ENCODE peak calls at places on chromosomes 11 and 22, in nine cellular contexts. U is neural crest cell, J is Calu3, I is RWPE2, Z is endothelial cell, S is GM06990, B is ovary, C is left ventricle myocardium inferior, Q is foreskin fibroblast. V is an unnamed sample.

GRCh38 chr11:91085985-91086384 is 863.1 kb upstream of the CHORDC1 start:
- DNase-seq in U (no peak), J (no peak), I (no peak), Z (no peak), S (no peak), B (no peak), C (no peak), Q (no peak), V (no peak)

GRCh38 chr22:17300926-17301325 is 68.3 kb upstream of the CECR2 start:
- DNase-seq in U (no peak), J (no peak), I (no peak), Z (no peak), S (no peak), B (no peak), C (no peak), Q (no peak), V (no peak)

GRCh38 chr11:15941206-15941770 is 415.1 kb downstream of the SOX6 start:
- DNase-seq in U (peak; percentile 39), J (no peak), I (no peak), Z (peak; percentile 72), S (peak; percentile 40), B (peak; percentile 27), C (peak; percentile 27), Q (peak; percentile 33), V (peak; percentile 44)

GRCh38 chr11:44575288-44575672 is 9.8 kb downstream of the CD82 start:
- DNase-seq in U (no peak), J (no peak), I (peak; percentile 33), Z (no peak), S (no peak), B (peak; percentile 9), C (no peak), Q (peak; percentile 74), V (no peak)

GRCh38 chr11:116182356-116182966 is 590.3 kb downstream of the BUD13 start:
- DNase-seq in U (no peak), J (no peak), I (no peak), Z (no peak), S (no peak), B (no peak), C (no peak), Q (no peak), V (no peak)

GRCh38 chr11:100684101-100685065 is 2.7 kb upstream of the ARHGAP42 start:
- DNase-seq in U (no peak), J (no peak), I (no peak), Z (no peak), S (peak; percentile 6), B (no peak), C (no peak), Q (no peak), V (no peak)

GRCh38 chr11:108551653-108552462 is 41.7 kb downstream of the EXPH5 start:
- DNase-seq in U (no peak), J (peak; percentile 2), I (no peak), Z (no peak), S (no peak), B (no peak), C (no peak), Q (peak; percentile 53), V (no peak)

GRCh38 chr11:119650251-119650650 is 78.7 kb downstream of the NECTIN1 start:
- DNase-seq in U (no peak), J (no peak), I (no peak), Z (no peak), S (no peak), B (no peak), C (no peak), Q (no peak), V (no peak)

GRCh38 chr22:22122348-22123117 is 122.1 kb upstream of the VPREB1 start:
- DNase-seq in U (no peak), J (no peak), I (no peak), Z (no peak), S (no peak), B (no peak), C (no peak), Q (no peak), V (no peak)

GRCh38 chr11:100872951-100873350 is 185.9 kb downstream of the ARHGAP42 start:
- DNase-seq in U (no peak), J (no peak), I (no peak), Z (no peak), S (no peak), B (no peak), C (no peak), Q (no peak), V (no peak)

GRCh38 chr11:12287009-12287373 is 90.4 kb upstream of the PARVA start:
- DNase-seq in U (no peak), J (peak; percentile 63), I (no peak), Z (no peak), S (no peak), B (no peak), C (no peak), Q (peak; percentile 95), V (no peak)

GRCh38 chr11:105719073-105719846 is 109.4 kb downstream of the GRIA4 start:
- DNase-seq in U (no peak), J (peak; percentile 3), I (no peak), Z (no peak), S (no peak), B (no peak), C (no peak), Q (peak; percentile 79), V (no peak)

GRCh38 chr11:129282634-129283033 is 90.5 kb upstream of the ARHGAP32 start:
- DNase-seq in U (no peak), J (no peak), I (no peak), Z (no peak), S (no peak), B (no peak), C (no peak), Q (no peak), V (no peak)

GRCh38 chr11:103491777-103492176 is 382.6 kb downstream of the DYNC2H1 start:
- DNase-seq in U (no peak), J (no peak), I (no peak), Z (no peak), S (no peak), B (no peak), C (no peak), Q (no peak), V (no peak)

GRCh38 chr11:88104408-88104807 is 70.8 kb downstream of the RAB38 start:
- DNase-seq in U (no peak), J (peak; percentile 7), I (no peak), Z (no peak), S (no peak), B (no peak), C (no peak), Q (no peak), V (no peak)

GRCh38 chr22:31096637-31097274 is 10.6 kb downstream of the SELENOM start:
- DNase-seq in U (no peak), J (no peak), I (no peak), Z (no peak), S (no peak), B (no peak), C (no peak), Q (no peak), V (no peak)

GRCh38 chr11:40290031-40290650 is 1169.3 kb downstream of the LRRC4C start:
- DNase-seq in U (no peak), J (no peak), I (no peak), Z (no peak), S (no peak), B (no peak), C (no peak), Q (no peak), V (no peak)
- TF ChIP-seq CTCF in U (no peak), J (no peak), I (no peak), Z (no peak), S (no peak), B (no peak), C (no peak), Q (no peak), V (no peak)

GRCh38 chr11:76669901-76670474 is 559 bp downstream of the LRRC32 start:
- DNase-seq in U (no peak), J (no peak), I (peak; percentile 32), Z (no peak), S (no peak), B (peak; percentile 39), C (no peak), Q (peak; percentile 34), V (no peak)

GRCh38 chr11:76670475-76671235 is at the start of gene LRRC32:
- DNase-seq in U (no peak), J (peak; percentile 24), I (peak; percentile 29), Z (peak; percentile 67), S (peak; percentile 69), B (peak; percentile 75), C (peak; percentile 75), Q (no peak), V (no peak)

GRCh38 chr11:76672431-76673163 is 2.0 kb upstream of the LRRC32 start:
- DNase-seq in U (no peak), J (no peak), I (no peak), Z (no peak), S (peak; percentile 90), B (no peak), C (no peak), Q (no peak), V (no peak)

GRCh38 chr11:76671626-76672309 is 1.2 kb upstream of the LRRC32 start:
- DNase-seq in U (no peak), J (no peak), I (no peak), Z (no peak), S (no peak), B (peak; percentile 44), C (no peak), Q (no peak), V (no peak)

DNA sequence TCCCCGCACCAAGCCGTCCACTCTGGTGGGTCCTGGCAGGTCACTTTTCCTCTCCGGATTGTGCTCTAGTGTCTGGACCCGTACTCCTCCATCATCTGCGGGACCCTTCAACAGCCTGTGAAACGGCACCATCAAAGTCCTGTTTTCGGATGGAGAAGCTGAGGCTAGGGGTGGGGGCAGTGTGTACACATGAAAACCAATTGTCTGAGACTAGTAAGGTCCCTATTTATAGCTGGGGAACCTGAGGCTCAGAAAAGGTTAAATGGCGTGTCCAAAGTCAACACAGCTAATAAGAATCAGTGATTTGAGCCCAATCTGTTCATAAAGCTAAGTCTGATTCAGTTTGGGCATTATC is 666 bp upstream of the LRRC32 start:
- DNase-seq in U (no peak), J (no peak), I (no peak), Z (no peak), S (no peak), B (no peak), C (no peak), Q (no peak), V (no peak)
- TF ChIP-seq CTCF in U (no peak), J (no peak), I (no peak), Z (peak; percentile 2), S (no peak), B (no peak), C (no peak), Q (no peak), V (no peak)

GRCh38 chr11:86955674-86956522 is 703 bp upstream of the FZD4 start:
- DNase-seq in U (peak; percentile 69), J (peak; percentile 76), I (peak; percentile 73), Z (peak; percentile 90), S (peak; percentile 61), B (peak; percentile 87), C (peak; percentile 90), Q (peak; percentile 59), V (peak; percentile 81)
- TF ChIP-seq CTCF in U (no peak), J (no peak), I (peak; percentile 35), Z (no peak), S (peak; percentile 14), B (no peak), C (peak; percentile 61), Q (no peak), V (peak; percentile 29)

DNA sequence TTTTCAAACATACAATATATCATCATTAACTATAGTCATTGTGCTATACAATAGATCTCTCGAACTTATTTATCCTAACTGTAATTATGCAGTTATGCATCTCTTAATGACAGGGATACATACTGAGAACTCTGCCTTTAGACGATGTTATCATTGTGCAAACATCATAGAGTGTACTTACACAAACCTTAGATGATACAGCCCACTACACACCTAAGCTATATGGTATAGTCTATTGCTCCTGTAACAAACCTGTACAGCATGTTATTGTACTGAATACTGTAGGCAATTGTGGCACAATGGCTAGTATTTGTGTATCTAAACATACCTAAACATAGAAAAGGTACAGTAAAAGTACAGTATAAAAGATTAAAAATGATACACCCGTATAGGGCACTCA is 27.4 kb upstream of the NRGN start:
- DNase-seq in U (no peak), J (no peak), I (no peak), Z (no peak), S (no peak), B (no peak), C (no peak), Q (no peak), V (no peak)
- TF ChIP-seq CTCF in U (no peak), J (no peak), I (no peak), Z (no peak), S (no peak), B (no peak), C (no peak), Q (no peak), V (no peak)